ENCODE peak calls at places on chromosomes 4 and X, in five cellular contexts. Y is upper lobe of left lung, Q is H1, G is HFF-Myc, P is Caco-2. R is an unnamed sample.
A peak's percentile ranks its signal among the peaks of the same experiment; 100 is the strongest.

GRCh38 chr4:47085661-47086060 is 54.3 kb downstream of the GABRB1 start:
- DNase-seq in Y (no peak), Q (no peak), G (no peak), P (no peak), R (no peak)

GRCh38 chr4:37537484-37537883 is 148.7 kb downstream of the RELL1 start:
- DNase-seq in Y (no peak), Q (no peak), G (no peak), P (no peak), R (no peak)

GRCh38 chrX:49155243-49155899 is 7.2 kb upstream of the MAGIX start:
- DNase-seq in Y (peak; percentile 74), Q (peak; percentile 51), G (no peak), P (peak; percentile 49), R (peak; percentile 19)

GRCh38 chr4:41437264-41437566 is 100.7 kb upstream of the LIMCH1 start:
- DNase-seq in Y (no peak), Q (no peak), G (no peak), P (no peak), R (no peak)

GRCh38 chr4:159445671-159446070 is 342.8 kb downstream of the RAPGEF2 start:
- DNase-seq in Y (no peak), Q (no peak), G (no peak), P (no peak), R (no peak)

GRCh38 chrX:10922158-10922557 is 189.0 kb upstream of the HCCS start:
- DNase-seq in Y (no peak), Q (no peak), G (peak; percentile 75), P (peak; percentile 33), R (peak; percentile 82)

GRCh38 chr4:68361146-68361589 is 11.3 kb upstream of the YTHDC1 start:
- DNase-seq in Y (no peak), Q (no peak), G (no peak), P (peak; percentile 84), R (no peak)

GRCh38 chr4:86014599-86014998 is 345.3 kb downstream of the MAPK10 start:
- DNase-seq in Y (no peak), Q (no peak), G (no peak), P (no peak), R (no peak)

GRCh38 chrX:8988456-8988855 is 45.5 kb downstream of the FAM9B start:
- DNase-seq in Y (peak; percentile 39), Q (no peak), G (peak; percentile 4), P (peak; percentile 42), R (no peak)

GRCh38 chrX:153647461-153648357 is 706 bp downstream of the DUSP9 start:
- DNase-seq in Y (peak; percentile 15), Q (no peak), G (no peak), P (no peak), R (no peak)

GRCh38 chr4:15451181-15451865 is 18.4 kb upstream of the CC2D2A start:
- DNase-seq in Y (no peak), Q (no peak), G (peak; percentile 15), P (no peak), R (no peak)

GRCh38 chr4:86892639-86892965 is 380 bp upstream of the C4orf36 start:
- DNase-seq in Y (no peak), Q (no peak), G (no peak), P (no peak), R (no peak)

GRCh38 chr4:5751918-5752802 is 41.2 kb downstream of the EVC start:
- DNase-seq in Y (no peak), Q (peak; percentile 74), G (peak; percentile 42), P (no peak), R (peak; percentile 32)

GRCh38 chr4:110666030-110666429 is 43.2 kb upstream of the PITX2 start:
- DNase-seq in Y (no peak), Q (no peak), G (no peak), P (no peak), R (no peak)

GRCh38 chrX:29044802-29045201 is 457.6 kb downstream of the IL1RAPL1 start:
- DNase-seq in Y (no peak), Q (no peak), G (no peak), P (no peak), R (no peak)

GRCh38 chr4:119659576-119659975 is 31.0 kb upstream of the PDE5A start:
- DNase-seq in Y (no peak), Q (no peak), G (peak; percentile 79), P (peak; percentile 43), R (no peak)

GRCh38 chr4:70914631-70915030 is 12.5 kb downstream of the MOB1B start:
- DNase-seq in Y (peak; percentile 43), Q (no peak), G (no peak), P (no peak), R (no peak)

GRCh38 chr4:145763399-145763798 is 83.5 kb downstream of the C4orf51 start:
- DNase-seq in Y (no peak), Q (no peak), G (no peak), P (no peak), R (no peak)

GRCh38 chrX:151713859-151714258 is 2.0 kb upstream of the FATE1 start:
- DNase-seq in Y (no peak), Q (peak; percentile 63), G (no peak), P (no peak), R (no peak)

GRCh38 chrX:106889468-106889867 is 13.7 kb downstream of the RIPPLY1 start:
- DNase-seq in Y (no peak), Q (no peak), G (no peak), P (no peak), R (no peak)

GRCh38 chr4:17765514-17766286 is 15.7 kb downstream of the FAM184B start:
- DNase-seq in Y (no peak), Q (no peak), G (no peak), P (no peak), R (no peak)

GRCh38 chr4:19349416-19349815 is 902.3 kb upstream of the SLIT2 start:
- DNase-seq in Y (no peak), Q (no peak), G (no peak), P (no peak), R (no peak)

GRCh38 chr4:56414135-56414675 is 21.2 kb downstream of the PPAT start:
- DNase-seq in Y (no peak), Q (no peak), G (no peak), P (no peak), R (no peak)

GRCh38 chr4:56408978-56409377 is 21.7 kb upstream of the AASDH start:
- DNase-seq in Y (no peak), Q (no peak), G (no peak), P (no peak), R (no peak)

GRCh38 chr4:56406151-56406550 is 18.9 kb upstream of the AASDH start:
- DNase-seq in Y (no peak), Q (no peak), G (no peak), P (no peak), R (no peak)

GRCh38 chr4:56405016-56405415 is 17.7 kb upstream of the AASDH start:
- DNase-seq in Y (no peak), Q (no peak), G (no peak), P (no peak), R (no peak)

GRCh38 chr4:56410247-56410646 is 23.0 kb upstream of the AASDH start:
- DNase-seq in Y (peak; percentile 36), Q (no peak), G (peak; percentile 98), P (peak; percentile 52), R (peak; percentile 97)
- H3K4me3 ChIP-seq in Y (no peak overlapping the region), Q (no peak overlapping the region), G (peak overlapping the region; percentile 16), P (no peak overlapping the region), R (peak overlapping the region; percentile 50)

GRCh38 chr4:93996895-93997294 is 168.3 kb downstream of the ATOH1 start:
- DNase-seq in Y (no peak), Q (no peak), G (no peak), P (no peak), R (no peak)

DNA sequence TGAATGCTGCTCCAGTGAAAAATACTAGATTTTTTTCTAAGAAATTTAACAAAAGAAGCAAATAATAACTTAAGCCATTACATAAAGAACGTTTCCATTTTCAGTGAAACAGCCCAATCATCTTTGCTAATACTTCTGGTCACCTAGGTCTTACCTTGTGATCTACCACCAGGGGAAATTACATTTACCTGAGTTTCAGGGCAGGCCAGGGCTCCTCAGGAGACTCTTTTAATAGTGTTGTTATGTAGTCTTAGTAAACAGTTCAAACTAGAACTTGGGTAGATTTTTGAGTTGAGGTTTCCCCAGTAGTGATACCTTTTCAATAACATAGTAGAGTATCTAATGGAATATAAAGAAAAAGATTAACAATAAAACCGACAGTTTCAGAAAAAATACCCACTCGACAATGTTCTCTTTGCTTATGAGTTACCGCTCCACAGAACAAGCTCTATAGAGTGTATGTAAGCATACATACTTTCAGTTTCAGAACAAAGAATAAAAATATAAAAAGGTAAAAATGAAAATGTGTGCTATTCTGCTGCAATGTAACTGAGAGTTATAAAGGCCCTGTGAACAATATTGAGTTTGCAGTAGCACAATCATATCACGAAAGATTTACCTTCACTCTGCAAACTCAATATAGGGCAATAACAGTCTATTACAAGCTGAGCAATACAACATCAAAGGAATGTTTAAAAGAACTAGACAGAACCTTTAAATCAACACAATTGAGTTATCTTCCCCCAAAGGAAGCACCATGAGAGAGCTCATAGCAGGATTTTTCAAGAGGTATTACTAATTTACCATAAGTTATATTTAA is 165.8 kb downstream of the ATOH1 start:
- DNase-seq in Y (no peak), Q (no peak), G (no peak), P (no peak), R (no peak)
- TF ChIP-seq CTCF in Y (no peak), Q (no peak), G (no peak), P (no peak), R (no peak)

DNA sequence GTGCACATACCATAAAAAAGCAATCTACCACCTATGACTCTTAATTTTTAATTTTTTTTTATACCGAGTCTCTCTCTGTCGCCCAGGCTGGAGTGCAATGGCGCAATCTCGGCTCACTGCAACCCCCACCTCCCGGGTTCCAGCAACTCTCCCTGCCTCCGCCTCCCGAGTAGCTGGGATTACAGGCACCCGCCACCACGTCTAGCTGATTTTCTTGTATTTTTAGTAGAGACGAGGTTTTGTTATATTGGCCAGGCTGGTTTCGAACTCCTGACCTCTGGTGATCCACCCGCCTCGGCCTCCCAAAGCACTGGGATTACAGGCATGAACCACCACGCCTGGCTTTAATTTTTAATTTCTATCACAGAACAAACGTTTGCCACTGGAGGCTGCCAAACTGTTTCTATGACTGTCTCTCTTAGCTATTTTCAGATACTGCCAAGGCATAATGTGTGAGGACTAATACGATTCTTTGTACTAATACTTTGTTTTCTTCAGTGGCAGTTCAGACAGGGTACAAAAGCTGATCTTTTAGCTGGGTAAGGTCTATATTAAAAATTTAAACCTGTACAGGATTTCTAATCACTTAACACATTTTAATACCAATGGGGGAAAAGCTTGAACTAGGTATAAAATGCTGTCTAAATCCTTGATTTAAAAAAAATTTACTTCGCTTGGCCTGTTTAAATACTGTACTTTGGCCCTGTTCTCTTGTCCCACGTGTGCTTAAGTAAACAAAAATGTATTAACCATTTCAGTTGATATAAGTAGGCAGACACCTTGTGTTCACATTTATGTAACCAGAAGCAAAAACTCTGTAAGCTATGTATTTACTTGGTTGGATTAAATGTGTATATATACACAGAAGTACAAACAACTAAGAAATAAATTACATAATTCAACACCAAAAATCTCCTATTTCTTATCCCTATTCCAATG is 2.3 kb downstream of the PGRMC2 start:
- DNase-seq in Y (no peak), Q (no peak), G (no peak), P (no peak), R (no peak)
- H3K4me3 ChIP-seq in Y (no peak overlapping the region), Q (peak overlapping the region; percentile 74), G (peak overlapping the region; percentile 72), P (peak overlapping the region; percentile 92), R (peak overlapping the region; percentile 83)

DNA sequence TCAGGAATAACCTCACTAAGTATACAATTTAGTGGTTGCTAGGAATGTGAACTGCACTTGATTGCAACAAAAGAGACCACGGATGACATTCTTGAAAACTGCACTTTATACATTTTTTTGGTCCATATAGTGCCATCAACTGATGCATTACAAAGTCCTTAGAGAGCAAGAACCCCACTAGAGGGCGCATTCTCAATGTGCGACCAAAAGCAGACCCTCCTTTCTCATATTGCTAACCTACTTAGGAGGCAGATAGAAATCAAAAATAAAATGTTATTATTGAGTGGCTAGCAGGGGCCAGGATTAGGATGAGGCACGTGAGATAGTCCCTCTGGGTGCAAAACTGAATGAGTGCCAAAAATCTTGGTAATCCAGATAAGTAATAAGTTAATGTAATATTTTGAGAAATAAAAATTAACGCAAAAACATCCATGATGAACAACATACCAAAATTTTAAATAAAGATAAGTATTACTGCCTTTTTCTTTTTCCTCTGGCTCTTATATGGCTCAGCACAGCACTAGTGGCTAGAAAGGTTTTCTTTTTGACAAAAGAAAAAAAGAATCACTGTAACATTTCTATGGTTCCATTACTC is 99.0 kb upstream of the IQCM start:
- DNase-seq in Y (no peak), Q (peak; percentile 74), G (peak; percentile 56), P (peak; percentile 46), R (no peak)
- TF ChIP-seq CTCF in Y (peak; percentile 9), Q (no peak), G (peak; percentile 88), P (peak; percentile 59), R (peak; percentile 93)